ENCODE peak calls at places on chromosomes 3 and 15, in eight cellular contexts. One of them, this sample, is unnamed.

GRCh38 chr15:62601779-62602540 is 436.9 kb upstream of the C2CD4B start:
- DNase-seq in CD4-positive, CD25-positive, alpha-beta regulatory T cell: no peak
- DNase-seq in heart left ventricle: no peak
- DNase-seq in body of pancreas: no peak
- DNase-seq in IMR-90: peak; percentile 43
- DNase-seq in ovary: no peak
- DNase-seq in fibroblast of lung: no peak
- DNase-seq in mammary epithelial cell: no peak
- DNase-seq in this sample: peak; percentile 45

GRCh38 chr3:18809640-18810305 is 338.5 kb upstream of the KCNH8 start:
- DNase-seq in mammary epithelial cell: no peak
- DNase-seq in ovary: no peak
- DNase-seq in heart left ventricle: no peak
- DNase-seq in CD4-positive, CD25-positive, alpha-beta regulatory T cell: no peak
- DNase-seq in body of pancreas: no peak
- DNase-seq in fibroblast of lung: no peak
- DNase-seq in IMR-90: no peak
- DNase-seq in this sample: peak; percentile 74

GRCh38 chr3:60314064-60314463 is 937.2 kb downstream of the FHIT start:
- DNase-seq in ovary: no peak
- DNase-seq in CD4-positive, CD25-positive, alpha-beta regulatory T cell: no peak
- DNase-seq in fibroblast of lung: peak; percentile 32
- DNase-seq in heart left ventricle: no peak
- DNase-seq in mammary epithelial cell: no peak
- DNase-seq in body of pancreas: no peak
- DNase-seq in IMR-90: no peak
- DNase-seq in this sample: peak; percentile 4

GRCh38 chr15:58515807-58516206 is 84.0 kb downstream of the LIPC start:
- DNase-seq in body of pancreas: no peak
- DNase-seq in CD4-positive, CD25-positive, alpha-beta regulatory T cell: no peak
- DNase-seq in fibroblast of lung: no peak
- DNase-seq in ovary: no peak
- DNase-seq in heart left ventricle: no peak
- DNase-seq in mammary epithelial cell: no peak
- DNase-seq in IMR-90: no peak
- DNase-seq in this sample: no peak

GRCh38 chr3:178479446-178479845 is 56.8 kb upstream of the KCNMB2 start:
- DNase-seq in ovary: no peak
- DNase-seq in fibroblast of lung: no peak
- DNase-seq in body of pancreas: no peak
- DNase-seq in IMR-90: no peak
- DNase-seq in heart left ventricle: no peak
- DNase-seq in CD4-positive, CD25-positive, alpha-beta regulatory T cell: no peak
- DNase-seq in mammary epithelial cell: no peak
- DNase-seq in this sample: no peak

GRCh38 chr3:19816631-19817030 is 117.4 kb downstream of the EFHB start:
- DNase-seq in CD4-positive, CD25-positive, alpha-beta regulatory T cell: no peak
- DNase-seq in mammary epithelial cell: no peak
- DNase-seq in heart left ventricle: no peak
- DNase-seq in body of pancreas: no peak
- DNase-seq in fibroblast of lung: no peak
- DNase-seq in IMR-90: no peak
- DNase-seq in ovary: no peak
- DNase-seq in this sample: no peak

GRCh38 chr15:66472176-66472999 is 25.2 kb downstream of the SNAPC5 start:
- DNase-seq in fibroblast of lung: peak; percentile 50
- DNase-seq in ovary: no peak
- DNase-seq in mammary epithelial cell: no peak
- DNase-seq in IMR-90: peak; percentile 50
- DNase-seq in body of pancreas: no peak
- DNase-seq in heart left ventricle: no peak
- DNase-seq in CD4-positive, CD25-positive, alpha-beta regulatory T cell: peak; percentile 17
- DNase-seq in this sample: no peak

GRCh38 chr3:169668081-169668956 is 4.8 kb upstream of the MECOM start:
- DNase-seq in body of pancreas: peak; percentile 69
- DNase-seq in CD4-positive, CD25-positive, alpha-beta regulatory T cell: no peak
- DNase-seq in fibroblast of lung: peak; percentile 45
- DNase-seq in IMR-90: peak; percentile 18
- DNase-seq in mammary epithelial cell: no peak
- DNase-seq in heart left ventricle: peak; percentile 29
- DNase-seq in ovary: no peak
- DNase-seq in this sample: peak; percentile 53

GRCh38 chr15:74535388-74536084 is 5.5 kb upstream of the ARID3B start:
- DNase-seq in heart left ventricle: no peak
- DNase-seq in fibroblast of lung: no peak
- DNase-seq in CD4-positive, CD25-positive, alpha-beta regulatory T cell: no peak
- DNase-seq in IMR-90: peak; percentile 73
- DNase-seq in body of pancreas: no peak
- DNase-seq in mammary epithelial cell: peak; percentile 89
- DNase-seq in ovary: no peak
- DNase-seq in this sample: peak; percentile 86

GRCh38 chr3:152100491-152101086 is 168.1 kb upstream of the MBNL1 start:
- DNase-seq in ovary: no peak
- DNase-seq in fibroblast of lung: no peak
- DNase-seq in IMR-90: no peak
- DNase-seq in heart left ventricle: no peak
- DNase-seq in body of pancreas: no peak
- DNase-seq in CD4-positive, CD25-positive, alpha-beta regulatory T cell: no peak
- DNase-seq in mammary epithelial cell: no peak
- DNase-seq in this sample: peak; percentile 56

GRCh38 chr15:90018216-90018831 is 17.2 kb downstream of the ZNF710 start:
- DNase-seq in mammary epithelial cell: no peak
- DNase-seq in ovary: no peak
- DNase-seq in body of pancreas: no peak
- DNase-seq in CD4-positive, CD25-positive, alpha-beta regulatory T cell: no peak
- DNase-seq in IMR-90: no peak
- DNase-seq in heart left ventricle: no peak
- DNase-seq in fibroblast of lung: no peak
- DNase-seq in this sample: no peak

GRCh38 chr3:107124885-107125284 is 252.4 kb upstream of the CCDC54 start:
- DNase-seq in IMR-90: peak; percentile 83
- DNase-seq in body of pancreas: no peak
- DNase-seq in heart left ventricle: peak; percentile 24
- DNase-seq in mammary epithelial cell: no peak
- DNase-seq in CD4-positive, CD25-positive, alpha-beta regulatory T cell: no peak
- DNase-seq in fibroblast of lung: peak; percentile 91
- DNase-seq in ovary: peak; percentile 71
- DNase-seq in this sample: peak; percentile 27

GRCh38 chr3:149473314-149473990 is 1.0 kb upstream of the TM4SF4 start:
- DNase-seq in IMR-90: peak; percentile 85
- DNase-seq in body of pancreas: peak; percentile 75
- DNase-seq in heart left ventricle: no peak
- DNase-seq in fibroblast of lung: peak; percentile 87
- DNase-seq in CD4-positive, CD25-positive, alpha-beta regulatory T cell: no peak
- DNase-seq in mammary epithelial cell: peak; percentile 81
- DNase-seq in ovary: peak; percentile 58
- DNase-seq in this sample: peak; percentile 93

GRCh38 chr3:37715358-37715757 is 146.3 kb upstream of the CTDSPL start:
- DNase-seq in mammary epithelial cell: no peak
- DNase-seq in IMR-90: no peak
- DNase-seq in ovary: no peak
- DNase-seq in CD4-positive, CD25-positive, alpha-beta regulatory T cell: no peak
- DNase-seq in body of pancreas: no peak
- DNase-seq in fibroblast of lung: no peak
- DNase-seq in heart left ventricle: no peak
- DNase-seq in this sample: no peak
- H3K27me3 ChIP-seq in mammary epithelial cell: no peaks in the 10 kb centered on the region
- H3K27me3 ChIP-seq in IMR-90: peaks cover 10% of the 10 kb centered on the region
- H3K27me3 ChIP-seq in ovary: no peaks in the 10 kb centered on the region
- H3K27me3 ChIP-seq in CD4-positive, CD25-positive, alpha-beta regulatory T cell: no peaks in the 10 kb centered on the region
- H3K27me3 ChIP-seq in body of pancreas: no peaks in the 10 kb centered on the region
- H3K27me3 ChIP-seq in fibroblast of lung: no peaks in the 10 kb centered on the region
- H3K27me3 ChIP-seq in heart left ventricle: no peaks in the 10 kb centered on the region
- H3K27me3 ChIP-seq in this sample: peaks cover 3% of the 10 kb centered on the region

GRCh38 chr15:39153058-39153457 is 427.8 kb upstream of the THBS1 start:
- DNase-seq in mammary epithelial cell: no peak
- DNase-seq in fibroblast of lung: no peak
- DNase-seq in ovary: no peak
- DNase-seq in heart left ventricle: no peak
- DNase-seq in IMR-90: no peak
- DNase-seq in CD4-positive, CD25-positive, alpha-beta regulatory T cell: no peak
- DNase-seq in body of pancreas: no peak
- DNase-seq in this sample: no peak
- H3K4me3 ChIP-seq in mammary epithelial cell: no peak overlapping the region
- H3K4me3 ChIP-seq in fibroblast of lung: no peak overlapping the region
- H3K4me3 ChIP-seq in ovary: no peak overlapping the region
- H3K4me3 ChIP-seq in heart left ventricle: no peak overlapping the region
- H3K4me3 ChIP-seq in IMR-90: no peak overlapping the region
- H3K4me3 ChIP-seq in CD4-positive, CD25-positive, alpha-beta regulatory T cell: no peak overlapping the region
- H3K4me3 ChIP-seq in body of pancreas: no peak overlapping the region
- H3K4me3 ChIP-seq in this sample: no peak overlapping the region

DNA sequence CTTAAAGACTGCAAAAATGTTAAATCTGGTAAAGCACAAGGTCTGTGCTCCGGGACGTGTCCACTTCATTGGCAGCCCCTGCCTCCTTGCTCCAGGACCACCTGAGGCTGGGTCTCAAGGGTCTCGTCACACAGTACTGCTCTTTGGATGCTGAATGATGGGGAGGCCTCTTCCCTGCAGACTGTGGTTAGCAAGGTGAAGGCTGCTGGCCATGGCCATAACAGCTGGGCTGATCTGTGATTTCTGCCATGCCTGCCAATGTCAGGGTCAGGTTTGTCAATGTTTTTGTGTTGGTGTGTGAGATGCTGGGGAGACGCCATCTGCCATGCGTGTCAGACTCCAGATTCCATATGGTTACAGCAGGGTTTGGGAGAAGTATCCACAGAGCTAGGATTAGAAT is 300.4 kb downstream of the ADAMTS17 start:
- DNase-seq in body of pancreas: no peak
- DNase-seq in mammary epithelial cell: no peak
- DNase-seq in CD4-positive, CD25-positive, alpha-beta regulatory T cell: no peak
- DNase-seq in ovary: no peak
- DNase-seq in heart left ventricle: no peak
- DNase-seq in IMR-90: no peak
- DNase-seq in fibroblast of lung: no peak
- DNase-seq in this sample: no peak
- H3K27me3 ChIP-seq in body of pancreas: no peaks in the 10 kb centered on the region
- H3K27me3 ChIP-seq in mammary epithelial cell: no peaks in the 10 kb centered on the region
- H3K27me3 ChIP-seq in CD4-positive, CD25-positive, alpha-beta regulatory T cell: no peaks in the 10 kb centered on the region
- H3K27me3 ChIP-seq in ovary: no peaks in the 10 kb centered on the region
- H3K27me3 ChIP-seq in heart left ventricle: no peaks in the 10 kb centered on the region
- H3K27me3 ChIP-seq in IMR-90: no peaks in the 10 kb centered on the region
- H3K27me3 ChIP-seq in fibroblast of lung: no peaks in the 10 kb centered on the region
- H3K27me3 ChIP-seq in this sample: no peaks in the 10 kb centered on the region

DNA sequence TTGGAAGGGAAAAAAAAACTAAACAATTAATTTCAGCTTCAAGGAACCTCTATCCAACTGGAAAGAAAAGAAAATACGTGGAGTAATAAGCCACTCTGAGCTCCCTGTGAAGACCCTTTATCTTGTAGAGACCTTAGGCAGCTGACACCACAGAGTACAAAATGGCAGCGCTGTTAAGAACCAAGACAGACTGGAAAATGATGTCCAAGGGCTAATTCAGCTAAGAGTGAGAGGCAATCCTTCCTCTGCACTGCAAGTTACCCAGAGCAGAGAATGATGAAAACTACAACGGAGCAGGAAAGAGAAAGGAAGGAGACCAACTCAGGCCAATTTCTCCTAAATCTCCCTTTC is 56.7 kb downstream of the ZNF148 start:
- DNase-seq in fibroblast of lung: no peak
- DNase-seq in ovary: no peak
- DNase-seq in heart left ventricle: no peak
- DNase-seq in CD4-positive, CD25-positive, alpha-beta regulatory T cell: no peak
- DNase-seq in body of pancreas: no peak
- DNase-seq in mammary epithelial cell: no peak
- DNase-seq in IMR-90: no peak
- DNase-seq in this sample: no peak
- H3K4me3 ChIP-seq in fibroblast of lung: no peak overlapping the region
- H3K4me3 ChIP-seq in ovary: no peak overlapping the region
- H3K4me3 ChIP-seq in heart left ventricle: no peak overlapping the region
- H3K4me3 ChIP-seq in CD4-positive, CD25-positive, alpha-beta regulatory T cell: no peak overlapping the region
- H3K4me3 ChIP-seq in body of pancreas: no peak overlapping the region
- H3K4me3 ChIP-seq in mammary epithelial cell: no peak overlapping the region
- H3K4me3 ChIP-seq in IMR-90: no peak overlapping the region
- H3K4me3 ChIP-seq in this sample: no peak overlapping the region

DNA sequence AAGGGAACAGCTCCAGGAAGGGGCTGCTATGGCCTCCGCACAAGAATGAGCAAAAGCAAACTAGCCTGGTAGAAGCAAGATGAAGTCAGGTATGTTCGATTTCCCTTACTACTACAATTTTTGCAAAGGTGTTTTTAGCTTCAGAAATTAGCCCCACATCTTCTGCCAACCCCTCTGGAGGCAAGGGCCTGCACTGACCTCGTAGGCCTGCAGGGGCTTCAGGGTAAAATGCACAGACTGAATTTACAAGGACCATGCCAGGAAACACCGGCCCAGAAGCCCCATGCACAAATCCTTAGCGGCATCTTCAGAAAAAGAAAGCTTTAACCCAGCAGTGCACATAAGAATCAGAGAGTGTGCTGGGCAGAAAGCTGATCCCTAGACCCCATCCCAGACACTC is 53.0 kb downstream of the SLC6A1 start:
- DNase-seq in body of pancreas: no peak
- DNase-seq in heart left ventricle: no peak
- DNase-seq in mammary epithelial cell: no peak
- DNase-seq in IMR-90: no peak
- DNase-seq in CD4-positive, CD25-positive, alpha-beta regulatory T cell: no peak
- DNase-seq in ovary: no peak
- DNase-seq in fibroblast of lung: no peak
- DNase-seq in this sample: no peak
- H3K27me3 ChIP-seq in body of pancreas: no peaks in the 10 kb centered on the region
- H3K27me3 ChIP-seq in heart left ventricle: no peaks in the 10 kb centered on the region
- H3K27me3 ChIP-seq in mammary epithelial cell: peaks cover 4% of the 10 kb centered on the region
- H3K27me3 ChIP-seq in IMR-90: peaks cover 22% of the 10 kb centered on the region
- H3K27me3 ChIP-seq in CD4-positive, CD25-positive, alpha-beta regulatory T cell: peaks cover 2% of the 10 kb centered on the region
- H3K27me3 ChIP-seq in ovary: no peaks in the 10 kb centered on the region
- H3K27me3 ChIP-seq in fibroblast of lung: peaks cover 5% of the 10 kb centered on the region
- H3K27me3 ChIP-seq in this sample: peaks cover 2% of the 10 kb centered on the region

This sample was measured in bronchial epithelial cell.